ENCODE peak calls at places on chromosomes 3 and 15, in six cellular contexts. D is H1, X is A549, E is GM12878, M is K562, G is HepG2. V is an unnamed sample.

GRCh38 chr3:184275961-184276910 is at the start of gene ECE2:
- DNase-seq in D (no peak), X (no peak), E (no peak), M (peak; percentile 63), G (no peak), V (peak; percentile 72)

GRCh38 chr3:16073218-16073617 is 101.3 kb upstream of the GALNT15 start:
- DNase-seq in D (no peak), X (no peak), E (no peak), M (no peak), G (no peak), V (no peak)

GRCh38 chr3:72306800-72307341 is 521.9 kb upstream of the PROK2 start:
- DNase-seq in D (peak; percentile 10), X (no peak), E (no peak), M (no peak), G (no peak), V (peak; percentile 84)

GRCh38 chr3:123757281-123757940 is 126.7 kb downstream of the MYLK start:
- DNase-seq in D (no peak), X (no peak), E (peak; percentile 13), M (no peak), G (no peak), V (no peak)

GRCh38 chr15:28125673-28126651 is 26.8 kb upstream of the OCA2 start:
- DNase-seq in D (no peak), X (peak; percentile 53), E (no peak), M (peak; percentile 44), G (peak; percentile 37), V (peak; percentile 61)

GRCh38 chr3:126845910-126846309 is 137.0 kb upstream of the PLXNA1 start:
- DNase-seq in D (no peak), X (no peak), E (no peak), M (no peak), G (no peak), V (no peak)

GRCh38 chr3:123143669-123144411 is 57.9 kb upstream of the SEC22A start:
- DNase-seq in D (peak; percentile 38), X (no peak), E (no peak), M (no peak), G (peak; percentile 58), V (no peak)

GRCh38 chr15:60651734-60652141 is 172.8 kb upstream of the ICE2 start:
- DNase-seq in D (no peak), X (no peak), E (peak; percentile 52), M (no peak), G (no peak), V (no peak)

GRCh38 chr3:194985031-194985578 is 285.9 kb downstream of the XXYLT1 start:
- DNase-seq in D (peak; percentile 75), X (no peak), E (no peak), M (no peak), G (peak; percentile 46), V (no peak)

GRCh38 chr3:178990293-178990692 is 81.3 kb downstream of the ZMAT3 start:
- DNase-seq in D (no peak), X (no peak), E (no peak), M (no peak), G (no peak), V (no peak)

DNA sequence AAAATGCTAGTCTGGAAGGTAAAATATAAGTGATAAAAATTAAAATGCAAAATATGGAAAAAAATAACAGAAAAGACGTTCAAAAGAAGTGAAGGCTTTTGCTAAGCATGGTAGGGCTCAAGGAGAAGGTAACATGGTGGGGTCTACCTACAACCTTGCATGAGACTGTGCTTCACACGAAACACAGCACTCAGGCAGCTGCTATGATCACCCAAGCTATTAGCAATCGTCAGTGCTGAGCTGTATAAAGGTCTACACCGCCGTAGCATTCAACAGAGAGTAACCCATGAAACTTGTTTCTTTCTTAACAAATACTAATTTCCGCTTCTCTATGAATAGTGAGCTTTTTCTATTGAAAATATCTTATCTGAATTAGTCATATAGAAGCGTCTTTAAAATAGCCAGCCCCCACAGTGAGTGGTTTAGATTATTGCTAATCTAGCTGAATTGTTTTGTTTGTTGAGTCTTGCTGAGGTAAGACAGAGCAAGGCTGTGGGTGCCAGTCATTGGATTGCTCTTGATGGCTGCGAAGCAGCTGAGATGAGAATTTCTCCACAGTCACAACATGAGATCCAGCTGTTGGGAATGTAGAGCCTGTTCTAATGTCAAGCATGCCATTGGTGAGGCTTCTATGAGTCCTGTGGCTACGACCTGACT is 230.0 kb downstream of the KLF13 start:
- DNase-seq in D (no peak), X (no peak), E (no peak), M (no peak), G (no peak), V (no peak)
- TF ChIP-seq CHD2 in D (no peak), X (no peak), E (no peak), M (no peak), G (no peak), V (no peak)

DNA sequence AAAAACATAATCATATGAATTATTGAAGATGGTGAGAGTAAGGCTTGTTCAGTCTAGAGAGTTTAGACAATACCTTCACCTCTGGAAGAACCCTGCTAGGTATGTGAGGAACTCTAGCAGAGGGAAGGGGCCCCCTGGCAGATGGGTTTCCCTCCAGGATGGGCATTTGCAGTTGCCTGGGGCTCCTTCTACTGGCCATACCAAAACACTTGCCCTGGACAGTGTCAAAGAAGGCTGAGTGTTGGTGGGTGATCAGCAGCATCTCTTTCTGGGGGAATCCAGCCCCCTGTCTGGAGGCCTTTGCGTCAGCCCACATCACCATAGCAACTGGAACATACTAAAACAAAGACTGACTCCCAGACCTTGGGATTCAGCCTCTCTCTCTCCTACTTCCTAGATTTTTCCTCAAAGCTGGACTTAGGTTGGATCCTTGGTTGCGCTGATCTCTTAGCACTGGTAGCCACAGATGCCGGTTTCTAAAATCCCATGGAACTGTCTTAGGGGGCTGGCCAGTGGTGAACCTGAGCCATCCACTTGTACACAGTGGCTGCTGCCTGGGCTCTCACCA is 8.2 kb downstream of the CEMIP start:
- DNase-seq in D (no peak), X (no peak), E (no peak), M (no peak), G (no peak), V (peak; percentile 25)
- TF ChIP-seq CHD2 in D (no peak), X (no peak), E (no peak), M (no peak), G (no peak), V (no peak)

GRCh38 chr15:89018235-89018634 is 70.0 kb upstream of the ABHD2 start:
- DNase-seq in D (no peak), X (no peak), E (no peak), M (no peak), G (no peak), V (no peak)
- TF ChIP-seq CHD2 in D (no peak), X (no peak), E (no peak), M (no peak), G (no peak), V (no peak)

GRCh38 chr15:29632671-29633406 is 189.4 kb downstream of the TJP1 start:
- DNase-seq in D (no peak), X (no peak), E (no peak), M (no peak), G (no peak), V (no peak)

GRCh38 chr15:29633971-29634370 is 188.3 kb downstream of the TJP1 start:
- DNase-seq in D (no peak), X (no peak), E (no peak), M (no peak), G (no peak), V (no peak)

GRCh38 chr15:29636921-29637320 is 185.3 kb downstream of the TJP1 start:
- DNase-seq in D (no peak), X (no peak), E (no peak), M (no peak), G (no peak), V (no peak)

GRCh38 chr15:29636140-29636539 is 186.1 kb downstream of the TJP1 start:
- DNase-seq in D (no peak), X (no peak), E (no peak), M (no peak), G (peak; percentile 41), V (no peak)

DNA sequence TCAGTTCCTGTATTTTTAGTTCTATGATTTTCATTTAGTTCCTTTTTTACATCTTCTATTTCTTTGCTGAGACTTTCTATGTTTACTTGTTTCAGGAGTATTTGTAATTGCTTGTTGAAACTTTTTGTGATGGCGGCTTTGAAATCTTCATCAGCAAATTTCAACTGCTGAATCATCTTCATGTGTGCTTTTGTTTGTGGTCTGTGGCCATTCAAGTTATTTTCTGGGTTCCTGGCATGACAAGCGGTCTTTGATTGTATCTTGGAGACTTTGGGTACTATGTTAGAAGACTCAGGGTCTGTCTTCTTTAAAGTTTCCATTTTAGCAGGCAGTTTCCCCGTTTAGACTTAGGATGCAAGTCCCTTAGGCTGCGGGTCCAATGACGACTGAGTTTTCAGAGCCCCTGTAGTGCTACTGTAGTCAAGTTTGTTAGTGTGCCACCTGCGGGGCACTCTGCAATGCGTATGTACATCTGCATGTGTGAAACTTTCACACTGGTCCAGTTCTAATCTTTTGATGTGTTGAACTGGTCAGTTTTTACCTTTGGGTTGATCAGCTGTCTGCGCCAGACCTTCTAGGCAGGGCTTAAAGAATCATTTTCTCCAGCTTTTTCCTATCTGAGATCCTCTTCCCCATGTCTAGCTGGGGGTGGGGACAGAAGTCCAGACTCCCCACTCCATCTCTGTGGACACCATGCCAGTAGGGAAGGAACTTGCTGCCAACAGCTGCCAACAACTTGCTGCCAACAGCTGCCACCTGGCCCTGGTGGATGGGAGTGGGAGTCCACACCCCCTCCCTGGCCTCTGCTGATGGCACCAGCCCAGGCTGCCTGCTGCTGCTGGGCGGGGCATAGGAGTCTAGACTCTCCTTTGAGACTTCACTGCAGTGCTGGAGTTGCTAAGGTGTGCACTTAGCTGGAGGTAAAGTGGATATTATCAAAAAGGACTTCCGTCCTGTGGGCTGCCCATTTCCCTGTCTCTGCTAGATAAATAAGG is 190.9 kb downstream of the TJP1 start:
- DNase-seq in D (no peak), X (no peak), E (no peak), M (no peak), G (no peak), V (peak; percentile 30)
- TF ChIP-seq CHD2 in D (no peak), X (no peak), E (no peak), M (no peak), G (no peak), V (no peak)

GRCh38 chr15:84889313-84889990 is 5.0 kb downstream of the SLC28A1 start:
- DNase-seq in D (no peak), X (no peak), E (no peak), M (no peak), G (no peak), V (no peak)
- TF ChIP-seq CHD2 in D (no peak), X (no peak), E (no peak), M (no peak), G (no peak), V (no peak)

GRCh38 chr3:51688206-51688600 is 17.2 kb downstream of the TEX264 start:
- DNase-seq in D (no peak), X (no peak), E (no peak), M (no peak), G (no peak), V (no peak)
- TF ChIP-seq CHD2 in D (no peak), X (no peak), E (no peak), M (no peak), G (no peak), V (no peak)

GRCh38 chr15:91548588-91548987 is 304.9 kb upstream of the SLCO3A1 start:
- DNase-seq in D (no peak), X (no peak), E (no peak), M (no peak), G (no peak), V (no peak)
- TF ChIP-seq CHD2 in D (no peak), X (no peak), E (no peak), M (no peak), G (no peak), V (no peak)

DNA sequence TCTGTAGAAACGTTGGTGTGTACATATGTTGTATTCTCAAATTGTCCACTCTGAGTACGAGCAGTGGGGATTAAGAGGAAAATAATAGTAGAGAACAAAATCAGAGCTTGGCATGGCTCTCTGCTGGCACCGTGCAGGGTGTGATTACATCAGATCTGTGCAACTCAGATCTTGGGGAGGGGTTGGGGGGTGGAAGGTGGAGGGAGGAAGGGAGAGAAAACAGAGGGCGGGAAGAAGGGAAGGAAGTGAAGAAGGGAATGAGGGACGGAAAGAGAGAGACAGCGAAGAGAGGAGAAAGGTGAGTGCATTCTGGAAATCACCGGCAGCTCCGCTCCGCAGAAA is 30.9 kb upstream of the ADAMTS17 start:
- DNase-seq in D (no peak), X (no peak), E (no peak), M (no peak), G (no peak), V (no peak)
- TF ChIP-seq CHD2 in D (no peak), X (no peak), E (no peak), M (no peak), G (no peak), V (no peak)